ENCODE peak calls at places on chromosome 15, in four cellular contexts. Z, F, O and C are unnamed samples.
A peak's percentile ranks its signal among the peaks of the same experiment; 100 is the strongest.

GRCh38 chr15:99163271-99164062 is 58.6 kb downstream of the SYNM start:
- DNase-seq in Z (no peak), F (no peak), O (no peak), C (no peak)

GRCh38 chr15:96505014-96505413 is 174.5 kb downstream of the NR2F2 start:
- DNase-seq in Z (no peak), F (no peak), O (no peak), C (no peak)

GRCh38 chr15:71730277-71731144 is 79.8 kb upstream of the NR2E3 start:
- DNase-seq in Z (peak; percentile 71), F (no peak), O (peak; percentile 41), C (no peak)

GRCh38 chr15:40249477-40250303 is 10.8 kb downstream of the PAK6 start:
- DNase-seq in Z (no peak), F (no peak), O (no peak), C (peak; percentile 41)

GRCh38 chr15:58856090-58856489 is 77.4 kb downstream of the SLTM start:
- DNase-seq in Z (peak; percentile 67), F (no peak), O (no peak), C (peak; percentile 83)

GRCh38 chr15:100727291-100727851 is 125.0 kb downstream of the ASB7 start:
- DNase-seq in Z (no peak), F (no peak), O (no peak), C (no peak)

GRCh38 chr15:40928351-40928974 is 677 bp upstream of the DLL4 start:
- DNase-seq in Z (no peak), F (no peak), O (no peak), C (no peak)

GRCh38 chr15:100714749-100715342 is 112.5 kb downstream of the ASB7 start:
- DNase-seq in Z (no peak), F (no peak), O (no peak), C (no peak)

GRCh38 chr15:98776607-98777281 is 128.4 kb downstream of the IGF1R start:
- DNase-seq in Z (peak; percentile 38), F (no peak), O (peak; percentile 60), C (no peak)

GRCh38 chr15:96326551-96327154 is 3.8 kb upstream of the NR2F2 start:
- DNase-seq in Z (peak; percentile 39), F (no peak), O (no peak), C (no peak)

GRCh38 chr15:47991376-47991775 is 129.4 kb upstream of the SLC24A5 start:
- DNase-seq in Z (peak; percentile 39), F (no peak), O (no peak), C (no peak)

GRCh38 chr15:69500339-69500738 is 47.7 kb downstream of the RPLP1 start:
- DNase-seq in Z (no peak), F (no peak), O (no peak), C (no peak)

GRCh38 chr15:40793216-40793989 is 13.5 kb upstream of the ZFYVE19 start:
- DNase-seq in Z (peak; percentile 98), F (no peak), O (peak; percentile 80), C (peak; percentile 72)